ENCODE peak calls at places on chromosomes 5 and 9, in nine cellular contexts. P is AG10803; T is keratinocyte; Z is CD4-positive, alpha-beta T cell; A is tibial artery; J is A549; K is WTC11; O is endothelial cell; M is lung. V is an unnamed sample.

GRCh38 chr5:9524941-9525340 is 20.9 kb downstream of the SEMA5A start:
- DNase-seq in Z (no peak), J (no peak), A (no peak), M (no peak), T (no peak), K (no peak), O (no peak), P (no peak), V (no peak)

GRCh38 chr5:35151151-35151920 is 79.0 kb downstream of the PRLR start:
- DNase-seq in T (no peak), Z (no peak), K (no peak), M (no peak), J (no peak), O (no peak), P (peak), A (no peak), V (no peak)

GRCh38 chr9:12554636-12555035 is 138.5 kb upstream of the TYRP1 start:
- DNase-seq in A (no peak), P (peak), J (no peak), M (no peak), Z (no peak), O (peak), T (no peak), K (no peak), V (no peak)

GRCh38 chr9:107274096-107274495 is 9.0 kb upstream of the RAD23B start:
- DNase-seq in A (no peak), M (no peak), J (no peak), Z (no peak), P (no peak), T (no peak), K (no peak), O (no peak), V (no peak)

GRCh38 chr5:71748360-71748759 is 29.3 kb downstream of the CARTPT start:
- DNase-seq in K (no peak), O (no peak), A (peak), M (no peak), Z (no peak), P (no peak), J (no peak), T (no peak), V (no peak)

GRCh38 chr9:127051881-127052595 is 70.4 kb downstream of the ANGPTL2 start:
- DNase-seq in P (no peak), T (no peak), J (no peak), M (no peak), A (no peak), Z (no peak), K (no peak), O (no peak), V (no peak)

GRCh38 chr9:129160712-129161533 is 17.1 kb downstream of the IER5L start:
- DNase-seq in K (no peak), A (no peak), O (no peak), M (no peak), J (no peak), P (peak), Z (no peak), T (no peak), V (no peak)

GRCh38 chr5:132641241-132641723 is 16.7 kb upstream of the IL13 start:
- DNase-seq in Z (no peak), T (no peak), K (no peak), J (no peak), P (no peak), O (no peak), M (no peak), A (no peak), V (no peak)

GRCh38 chr5:1801954-1802295 is 718 bp downstream of the NDUFS6 start:
- DNase-seq in M (no peak), Z (no peak), O (no peak), P (no peak), J (peak), T (no peak), A (no peak), K (no peak), V (no peak)

GRCh38 chr9:124133752-124134151 is 122.2 kb downstream of the LHX2 start:
- DNase-seq in J (no peak), A (peak), P (peak), M (no peak), K (peak), Z (no peak), T (no peak), O (peak), V (no peak)

GRCh38 chr5:171989276-171989675 is 17.2 kb downstream of the FBXW11 start:
- DNase-seq in O (no peak), J (no peak), Z (no peak), P (no peak), A (no peak), T (peak), M (no peak), K (no peak), V (no peak)

GRCh38 chr5:53590759-53591158 is 30.3 kb downstream of the NDUFS4 start:
- DNase-seq in K (no peak), J (no peak), O (no peak), M (no peak), T (no peak), P (no peak), Z (no peak), A (no peak), V (no peak)

GRCh38 chr5:115309751-115310370 is 13.4 kb upstream of the CCDC112 start:
- DNase-seq in M (no peak), K (no peak), O (no peak), Z (no peak), P (peak), A (no peak), J (no peak), T (peak), V (no peak)
- TF ChIP-seq CTCF in M (peak), K (no peak), O (peak), Z (peak), P (peak), A (peak), J (peak), T (peak), V (peak)

GRCh38 chr5:138969323-138970013 is 94.3 kb upstream of the LRRTM2 start:
- DNase-seq in O (no peak), Z (no peak), A (peak), K (no peak), J (no peak), M (no peak), T (no peak), P (no peak), V (no peak)

GRCh38 chr5:138975098-138975847 is 100.1 kb upstream of the LRRTM2 start:
- DNase-seq in P (peak), J (no peak), T (no peak), O (no peak), A (peak), K (no peak), Z (no peak), M (peak), V (no peak)

GRCh38 chr5:138972230-138972629 is 97.1 kb upstream of the LRRTM2 start:
- DNase-seq in Z (no peak), M (no peak), A (no peak), P (peak), T (no peak), J (no peak), K (no peak), O (no peak), V (no peak)

GRCh38 chr5:138974227-138975063 is 99.3 kb upstream of the LRRTM2 start:
- DNase-seq in K (no peak), T (no peak), J (no peak), P (peak), A (peak), M (peak), Z (no peak), O (no peak), V (no peak)

DNA sequence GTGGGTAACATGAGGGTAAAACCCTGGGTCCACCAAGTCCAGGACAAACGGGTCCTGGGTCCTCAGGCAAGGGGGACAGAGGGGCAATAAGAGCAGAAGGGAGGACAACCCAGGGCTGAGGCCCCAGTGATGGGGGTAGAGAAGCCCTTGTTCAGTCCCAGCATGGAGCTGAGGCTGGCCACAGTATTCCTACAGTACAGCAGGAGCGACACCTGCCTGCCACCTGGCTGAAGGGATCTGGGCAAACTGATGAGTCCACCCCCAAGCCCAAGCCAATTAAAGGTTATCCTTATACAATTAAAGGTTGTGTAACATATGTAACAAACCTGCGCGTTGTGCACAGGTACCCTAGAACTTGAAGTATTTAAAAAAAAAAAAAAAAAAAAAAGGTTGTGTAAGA is 97.7 kb upstream of the LRRTM2 start:
- DNase-seq in Z (no peak), J (no peak), M (no peak), K (peak), A (no peak), T (no peak), O (no peak), P (no peak), V (no peak)
- TF ChIP-seq CTCF in Z (no peak), J (no peak), M (no peak), K (no peak), A (no peak), T (no peak), O (no peak), P (no peak), V (no peak)

GRCh38 chr5:170508660-170509322 is 5.0 kb downstream of the KCNIP1 start:
- DNase-seq in M (no peak), Z (no peak), O (no peak), K (no peak), P (no peak), A (no peak), J (peak), T (no peak), V (no peak)
- TF ChIP-seq CTCF in M (no peak), Z (no peak), O (no peak), K (peak), P (no peak), A (no peak), J (peak), T (no peak), V (no peak)

DNA sequence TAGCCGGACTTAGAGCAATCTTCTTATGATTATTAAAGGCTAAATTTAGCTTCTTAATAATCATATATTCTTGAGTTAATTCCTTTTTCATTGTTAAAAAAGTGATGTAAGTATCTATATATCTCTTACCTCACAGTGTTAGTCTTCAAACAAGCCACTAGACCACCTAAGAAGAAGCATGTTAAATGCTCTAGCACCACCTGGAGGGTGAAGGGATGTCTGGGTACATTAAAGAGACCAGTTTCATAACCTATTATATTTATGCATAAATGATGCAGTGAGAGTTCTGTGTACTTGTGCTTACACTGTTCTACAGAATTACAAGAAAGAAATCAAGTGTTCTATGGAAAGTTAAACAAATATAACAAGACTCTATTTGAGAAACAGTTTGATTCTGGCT is 55.9 kb upstream of the SLCO6A1 start:
- DNase-seq in K (no peak), J (no peak), Z (no peak), T (no peak), P (no peak), A (no peak), O (no peak), M (no peak), V (no peak)
- TF ChIP-seq CTCF in K (no peak), J (no peak), Z (no peak), T (no peak), P (no peak), A (no peak), O (no peak), M (no peak), V (no peak)

GRCh38 chr9:34370970-34371880 is 5.5 kb downstream of the MYORG start:
- DNase-seq in A (no peak), O (no peak), P (no peak), T (no peak), J (no peak), K (no peak), Z (no peak), M (peak), V (no peak)
- TF ChIP-seq CTCF in A (no peak), O (no peak), P (no peak), T (no peak), J (no peak), K (no peak), Z (no peak), M (no peak), V (no peak)

GRCh38 chr5:106849266-106849665 is 821.5 kb downstream of the EFNA5 start:
- DNase-seq in M (no peak), T (no peak), K (no peak), A (no peak), O (no peak), J (peak), P (no peak), Z (no peak), V (no peak)
- TF ChIP-seq CTCF in M (no peak), T (no peak), K (no peak), A (no peak), O (no peak), J (no peak), P (no peak), Z (no peak), V (no peak)

GRCh38 chr5:116942622-116943021 is 368.0 kb upstream of the SEMA6A start:
- DNase-seq in K (no peak), T (no peak), M (no peak), A (no peak), P (no peak), Z (no peak), J (no peak), O (no peak), V (no peak)

GRCh38 chr5:116951217-116951616 is 376.6 kb upstream of the SEMA6A start:
- DNase-seq in M (no peak), T (no peak), Z (no peak), O (no peak), K (no peak), J (no peak), P (no peak), A (no peak), V (no peak)

GRCh38 chr5:116944171-116944570 is 369.5 kb upstream of the SEMA6A start:
- DNase-seq in P (no peak), M (no peak), T (no peak), J (no peak), Z (no peak), O (no peak), K (peak), A (no peak), V (no peak)

GRCh38 chr5:116953251-116953934 is 378.8 kb upstream of the SEMA6A start:
- DNase-seq in J (no peak), Z (no peak), P (no peak), T (no peak), O (peak), K (no peak), M (no peak), A (no peak), V (no peak)

GRCh38 chr5:116947691-116948528 is 373.3 kb upstream of the SEMA6A start:
- DNase-seq in T (peak), A (no peak), K (peak), O (peak), P (no peak), Z (peak), J (peak), M (peak), V (peak)
- TF ChIP-seq CTCF in T (peak), A (peak), K (peak), O (peak), P (peak), Z (peak), J (peak), M (peak), V (peak)

GRCh38 chr9:98806394-98807069 is 938 bp upstream of the GALNT12 start:
- DNase-seq in Z (no peak), O (no peak), P (peak), M (no peak), A (no peak), K (no peak), T (no peak), J (no peak), V (no peak)
- TF ChIP-seq CTCF in Z (no peak), O (no peak), P (peak), M (no peak), A (no peak), K (no peak), T (no peak), J (peak), V (no peak)

GRCh38 chr5:163727028-163727427 is 221.6 kb downstream of the MAT2B start:
- DNase-seq in K (no peak), J (no peak), T (no peak), M (no peak), A (no peak), Z (no peak), O (no peak), P (no peak), V (no peak)

GRCh38 chr5:163735069-163735468 is 229.7 kb downstream of the MAT2B start:
- DNase-seq in T (no peak), A (no peak), M (no peak), O (no peak), J (no peak), Z (no peak), P (no peak), K (no peak), V (no peak)

GRCh38 chr5:163730206-163730782 is 224.9 kb downstream of the MAT2B start:
- DNase-seq in J (no peak), K (no peak), O (no peak), A (no peak), M (peak), T (no peak), P (no peak), Z (no peak), V (no peak)

GRCh38 chr5:163731256-163731655 is 225.8 kb downstream of the MAT2B start:
- DNase-seq in Z (no peak), A (no peak), P (no peak), M (no peak), T (no peak), O (no peak), K (no peak), J (no peak), V (no peak)
- TF ChIP-seq CTCF in Z (no peak), A (no peak), P (no peak), M (no peak), T (no peak), O (no peak), K (no peak), J (no peak), V (no peak)

GRCh38 chr9:36190388-36191289 is at the start of gene CLTA:
- DNase-seq in J (peak), P (peak), Z (peak), A (peak), M (peak), T (peak), O (peak), K (peak), V (peak)
- TF ChIP-seq CTCF in J (peak), P (peak), Z (peak), A (peak), M (no peak), T (peak), O (peak), K (peak), V (peak)

V was measured in natural killer cell.